ENCODE peak calls at places on chromosomes 11 and 22, in nine cellular contexts. One of them, this sample, is unnamed.

GRCh38 chr11:8346157-8346755 is 82.6 kb upstream of the LMO1 start:
- DNase-seq in adrenal gland: no peak
- DNase-seq in IMR-90: no peak
- DNase-seq in colonic mucosa: no peak
- DNase-seq in transverse colon: no peak
- DNase-seq in cardiac muscle cell: no peak
- DNase-seq in stomach: no peak
- DNase-seq in CD8-positive, alpha-beta T cell: no peak
- DNase-seq in pancreas: no peak
- DNase-seq in this sample: no peak

GRCh38 chr11:9662273-9662672 is 1.6 kb upstream of the SWAP70 start:
- DNase-seq in IMR-90: no peak
- DNase-seq in transverse colon: no peak
- DNase-seq in pancreas: no peak
- DNase-seq in cardiac muscle cell: no peak
- DNase-seq in adrenal gland: peak; percentile 42
- DNase-seq in colonic mucosa: no peak
- DNase-seq in stomach: no peak
- DNase-seq in CD8-positive, alpha-beta T cell: no peak
- DNase-seq in this sample: no peak

GRCh38 chr11:30244255-30244654 is 13.4 kb downstream of the FSHB start:
- DNase-seq in stomach: no peak
- DNase-seq in CD8-positive, alpha-beta T cell: no peak
- DNase-seq in pancreas: no peak
- DNase-seq in adrenal gland: no peak
- DNase-seq in transverse colon: no peak
- DNase-seq in colonic mucosa: no peak
- DNase-seq in IMR-90: peak; percentile 58
- DNase-seq in cardiac muscle cell: peak; percentile 31
- DNase-seq in this sample: no peak

GRCh38 chr11:76627541-76628082 is 42.9 kb downstream of the LRRC32 start:
- DNase-seq in CD8-positive, alpha-beta T cell: no peak
- DNase-seq in adrenal gland: no peak
- DNase-seq in cardiac muscle cell: no peak
- DNase-seq in transverse colon: no peak
- DNase-seq in pancreas: no peak
- DNase-seq in stomach: no peak
- DNase-seq in IMR-90: no peak
- DNase-seq in colonic mucosa: no peak
- DNase-seq in this sample: no peak

GRCh38 chr11:47143322-47143721 is 33.4 kb downstream of the ARFGAP2 start:
- DNase-seq in transverse colon: no peak
- DNase-seq in colonic mucosa: no peak
- DNase-seq in IMR-90: peak; percentile 97
- DNase-seq in adrenal gland: no peak
- DNase-seq in CD8-positive, alpha-beta T cell: no peak
- DNase-seq in stomach: no peak
- DNase-seq in cardiac muscle cell: peak; percentile 70
- DNase-seq in pancreas: no peak
- DNase-seq in this sample: no peak

GRCh38 chr11:117328414-117329010 is 858 bp downstream of the CEP164 start:
- DNase-seq in transverse colon: peak; percentile 28
- DNase-seq in stomach: peak; percentile 31
- DNase-seq in CD8-positive, alpha-beta T cell: peak; percentile 8
- DNase-seq in pancreas: no peak
- DNase-seq in colonic mucosa: peak; percentile 47
- DNase-seq in IMR-90: peak; percentile 58
- DNase-seq in cardiac muscle cell: peak; percentile 64
- DNase-seq in adrenal gland: peak; percentile 66
- DNase-seq in this sample: no peak

GRCh38 chr11:130634981-130635473 is 186.6 kb downstream of the ADAMTS15 start:
- DNase-seq in adrenal gland: no peak
- DNase-seq in pancreas: no peak
- DNase-seq in cardiac muscle cell: no peak
- DNase-seq in IMR-90: peak; percentile 81
- DNase-seq in CD8-positive, alpha-beta T cell: no peak
- DNase-seq in colonic mucosa: no peak
- DNase-seq in stomach: no peak
- DNase-seq in transverse colon: no peak
- DNase-seq in this sample: no peak

GRCh38 chr22:27329966-27330645 is 471.4 kb downstream of the MN1 start:
- DNase-seq in pancreas: no peak
- DNase-seq in CD8-positive, alpha-beta T cell: no peak
- DNase-seq in cardiac muscle cell: no peak
- DNase-seq in adrenal gland: no peak
- DNase-seq in IMR-90: no peak
- DNase-seq in transverse colon: no peak
- DNase-seq in colonic mucosa: no peak
- DNase-seq in stomach: no peak
- DNase-seq in this sample: no peak

GRCh38 chr11:118530683-118531596 is at the start of gene TMEM25:
- DNase-seq in cardiac muscle cell: peak; percentile 34
- DNase-seq in adrenal gland: peak; percentile 68
- DNase-seq in IMR-90: peak; percentile 32
- DNase-seq in stomach: peak; percentile 70
- DNase-seq in CD8-positive, alpha-beta T cell: peak; percentile 56
- DNase-seq in colonic mucosa: peak; percentile 59
- DNase-seq in transverse colon: peak; percentile 71
- DNase-seq in pancreas: peak; percentile 68
- DNase-seq in this sample: peak; percentile 56

GRCh38 chr11:65056999-65057398 is 1.4 kb downstream of the NAALADL1 start:
- DNase-seq in transverse colon: no peak
- DNase-seq in IMR-90: no peak
- DNase-seq in pancreas: no peak
- DNase-seq in cardiac muscle cell: no peak
- DNase-seq in colonic mucosa: no peak
- DNase-seq in stomach: no peak
- DNase-seq in adrenal gland: no peak
- DNase-seq in CD8-positive, alpha-beta T cell: no peak
- DNase-seq in this sample: no peak

GRCh38 chr22:44758354-44758969 is 6.1 kb downstream of the ARHGAP8 start:
- DNase-seq in colonic mucosa: peak; percentile 30
- DNase-seq in IMR-90: peak; percentile 74
- DNase-seq in transverse colon: no peak
- DNase-seq in stomach: no peak
- DNase-seq in cardiac muscle cell: peak; percentile 52
- DNase-seq in pancreas: no peak
- DNase-seq in CD8-positive, alpha-beta T cell: no peak
- DNase-seq in adrenal gland: no peak
- DNase-seq in this sample: no peak

GRCh38 chr11:34680918-34681554 is 60.1 kb downstream of the EHF start:
- DNase-seq in CD8-positive, alpha-beta T cell: no peak
- DNase-seq in colonic mucosa: no peak
- DNase-seq in stomach: no peak
- DNase-seq in IMR-90: peak; percentile 78
- DNase-seq in cardiac muscle cell: peak; percentile 12
- DNase-seq in adrenal gland: peak; percentile 41
- DNase-seq in pancreas: no peak
- DNase-seq in transverse colon: no peak
- DNase-seq in this sample: no peak

GRCh38 chr22:24521791-24522245 is 26.7 kb downstream of the UPB1 start:
- DNase-seq in pancreas: peak; percentile 52
- DNase-seq in stomach: peak; percentile 76
- DNase-seq in adrenal gland: peak; percentile 23
- DNase-seq in transverse colon: peak; percentile 68
- DNase-seq in cardiac muscle cell: peak; percentile 69
- DNase-seq in IMR-90: peak; percentile 60
- DNase-seq in CD8-positive, alpha-beta T cell: no peak
- DNase-seq in colonic mucosa: peak; percentile 57
- DNase-seq in this sample: no peak

GRCh38 chr11:67267188-67268035 is 1.1 kb downstream of the GRK2 start:
- DNase-seq in pancreas: no peak
- DNase-seq in transverse colon: peak; percentile 87
- DNase-seq in IMR-90: no peak
- DNase-seq in adrenal gland: no peak
- DNase-seq in stomach: peak; percentile 76
- DNase-seq in CD8-positive, alpha-beta T cell: peak; percentile 34
- DNase-seq in cardiac muscle cell: no peak
- DNase-seq in colonic mucosa: peak; percentile 83
- DNase-seq in this sample: peak; percentile 25

GRCh38 chr11:69704508-69705245 is 855 bp upstream of the FGF19 start:
- DNase-seq in colonic mucosa: no peak
- DNase-seq in adrenal gland: peak; percentile 8
- DNase-seq in IMR-90: no peak
- DNase-seq in pancreas: no peak
- DNase-seq in stomach: no peak
- DNase-seq in transverse colon: no peak
- DNase-seq in CD8-positive, alpha-beta T cell: no peak
- DNase-seq in cardiac muscle cell: peak; percentile 28
- DNase-seq in this sample: no peak

GRCh38 chr22:34781676-34782075 is 284.3 kb upstream of the ISX start:
- DNase-seq in cardiac muscle cell: no peak
- DNase-seq in IMR-90: no peak
- DNase-seq in CD8-positive, alpha-beta T cell: no peak
- DNase-seq in colonic mucosa: no peak
- DNase-seq in pancreas: no peak
- DNase-seq in stomach: no peak
- DNase-seq in adrenal gland: no peak
- DNase-seq in transverse colon: no peak
- DNase-seq in this sample: no peak

GRCh38 chr11:57641426-57641825 is 8.3 kb downstream of the YPEL4 start:
- DNase-seq in CD8-positive, alpha-beta T cell: no peak
- DNase-seq in cardiac muscle cell: peak; percentile 75
- DNase-seq in pancreas: no peak
- DNase-seq in adrenal gland: peak; percentile 33
- DNase-seq in transverse colon: no peak
- DNase-seq in stomach: no peak
- DNase-seq in IMR-90: peak; percentile 69
- DNase-seq in colonic mucosa: no peak
- DNase-seq in this sample: no peak

DNA sequence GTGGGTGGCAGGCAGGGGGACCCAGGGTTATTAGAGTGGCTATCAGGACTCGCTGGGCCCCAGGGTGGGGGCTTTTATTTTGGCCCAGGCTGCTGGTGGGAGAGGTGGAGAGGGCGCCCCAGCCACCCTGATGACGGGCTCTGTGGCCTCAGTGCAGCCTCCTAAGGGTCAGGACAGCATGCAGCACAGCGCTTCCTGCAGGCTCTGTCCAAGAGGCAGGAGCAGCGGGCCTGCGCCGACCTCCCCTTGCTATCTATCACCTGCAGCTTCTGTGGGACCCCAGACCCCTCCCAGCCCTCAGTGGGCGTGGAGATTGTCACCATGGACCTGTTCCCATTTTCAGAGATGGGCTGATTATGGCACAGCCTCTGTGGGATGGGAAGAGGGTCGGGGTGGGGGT is 54.3 kb upstream of the PPARA start:
- DNase-seq in colonic mucosa: no peak
- DNase-seq in stomach: no peak
- DNase-seq in pancreas: no peak
- DNase-seq in adrenal gland: no peak
- DNase-seq in CD8-positive, alpha-beta T cell: no peak
- DNase-seq in IMR-90: no peak
- DNase-seq in transverse colon: no peak
- DNase-seq in cardiac muscle cell: no peak
- DNase-seq in this sample: no peak
- H3K27ac ChIP-seq in colonic mucosa: no peak overlapping the region
- H3K27ac ChIP-seq in stomach: no peak overlapping the region
- H3K27ac ChIP-seq in pancreas: no peak overlapping the region
- H3K27ac ChIP-seq in adrenal gland: no peak overlapping the region
- H3K27ac ChIP-seq in CD8-positive, alpha-beta T cell: no peak overlapping the region
- H3K27ac ChIP-seq in IMR-90: no peak overlapping the region
- H3K27ac ChIP-seq in transverse colon: peak overlapping the region; percentile 5
- H3K27ac ChIP-seq in cardiac muscle cell: no peak overlapping the region
- H3K27ac ChIP-seq in this sample: no peak overlapping the region

DNA sequence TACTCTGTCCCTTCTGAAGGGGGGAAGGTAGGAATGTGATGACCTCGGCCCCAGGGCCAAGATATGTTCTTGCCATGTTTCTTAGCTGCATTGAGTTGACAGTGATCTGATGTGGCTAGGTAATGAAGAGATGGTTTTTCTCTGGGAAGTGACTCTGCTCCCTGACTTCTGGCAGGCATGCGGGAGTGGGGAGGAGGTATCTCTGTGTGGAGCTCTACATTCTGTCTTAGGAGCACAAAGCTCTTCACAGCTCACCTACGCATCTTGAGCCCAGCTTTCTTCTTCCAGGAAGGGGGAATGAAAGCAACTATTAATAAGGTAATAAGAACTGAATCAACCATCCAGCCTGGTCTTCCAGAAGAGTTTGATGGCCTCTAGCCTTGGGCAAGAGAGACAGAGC is 241.0 kb downstream of the ST3GAL4 start:
- DNase-seq in cardiac muscle cell: no peak
- DNase-seq in colonic mucosa: no peak
- DNase-seq in IMR-90: no peak
- DNase-seq in CD8-positive, alpha-beta T cell: no peak
- DNase-seq in transverse colon: no peak
- DNase-seq in pancreas: no peak
- DNase-seq in stomach: no peak
- DNase-seq in adrenal gland: no peak
- DNase-seq in this sample: no peak
- H3K27me3 ChIP-seq in cardiac muscle cell: peaks cover 56% of the 10 kb centered on the region
- H3K27me3 ChIP-seq in colonic mucosa: no peaks in the 10 kb centered on the region
- H3K27me3 ChIP-seq in IMR-90: no peaks in the 10 kb centered on the region
- H3K27me3 ChIP-seq in CD8-positive, alpha-beta T cell: no peaks in the 10 kb centered on the region
- H3K27me3 ChIP-seq in transverse colon: peaks cover 8% of the 10 kb centered on the region
- H3K27me3 ChIP-seq in pancreas: no peaks in the 10 kb centered on the region
- H3K27me3 ChIP-seq in stomach: no peaks in the 10 kb centered on the region
- H3K27me3 ChIP-seq in adrenal gland: no peaks in the 10 kb centered on the region
- H3K27me3 ChIP-seq in this sample: no peaks in the 10 kb centered on the region

DNA sequence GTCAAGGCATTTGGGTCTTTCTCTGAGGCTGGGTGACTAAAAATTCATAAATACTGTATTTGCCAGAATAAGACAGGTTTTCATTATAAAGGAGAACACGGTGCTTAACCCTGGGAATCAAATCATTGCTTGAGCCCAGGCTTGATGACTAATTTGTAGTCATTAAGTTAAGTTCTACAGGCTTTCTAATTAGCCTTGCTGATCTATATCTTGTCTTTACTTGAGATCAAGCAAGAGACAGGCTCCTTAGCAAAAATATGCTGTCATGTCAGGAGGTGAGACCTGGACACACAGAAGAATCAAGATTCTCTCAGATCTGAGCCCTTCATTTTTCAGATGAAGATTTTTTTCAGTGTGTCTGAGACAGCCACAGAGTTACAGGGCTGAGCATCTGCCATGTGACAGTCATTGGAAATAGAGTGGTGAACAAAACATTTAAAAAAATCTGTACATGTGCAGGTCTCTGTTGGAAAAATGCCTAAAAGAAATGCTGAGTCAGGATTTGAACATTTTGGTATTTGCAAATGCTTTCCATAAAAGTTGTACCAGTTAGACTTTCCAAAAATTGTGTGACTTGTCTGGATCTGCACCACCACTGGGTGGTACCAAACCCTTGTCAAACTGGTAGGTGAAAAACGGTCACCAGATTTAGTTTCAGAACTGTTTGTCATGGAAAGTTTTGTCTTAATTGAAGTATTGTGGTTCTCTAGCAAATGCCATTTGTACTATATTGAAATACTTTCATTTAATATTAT is 14.7 kb downstream of the ACAT1 start:
- DNase-seq in adrenal gland: no peak
- DNase-seq in IMR-90: peak; percentile 10
- DNase-seq in colonic mucosa: no peak
- DNase-seq in stomach: no peak
- DNase-seq in CD8-positive, alpha-beta T cell: no peak
- DNase-seq in pancreas: no peak
- DNase-seq in transverse colon: no peak
- DNase-seq in cardiac muscle cell: peak; percentile 46
- DNase-seq in this sample: no peak
- TF ChIP-seq CTCF in adrenal gland: no peak
- TF ChIP-seq CTCF in IMR-90: no peak
- TF ChIP-seq CTCF in colonic mucosa: no peak
- TF ChIP-seq CTCF in stomach: no peak
- TF ChIP-seq CTCF in CD8-positive, alpha-beta T cell: no peak
- TF ChIP-seq CTCF in pancreas: no peak
- TF ChIP-seq CTCF in transverse colon: no peak
- TF ChIP-seq CTCF in cardiac muscle cell: peak; percentile 25
- TF ChIP-seq CTCF in this sample: peak; percentile 23

GRCh38 chr22:20519558-20519957 is 12.1 kb downstream of the MED15 start:
- DNase-seq in cardiac muscle cell: no peak
- DNase-seq in adrenal gland: no peak
- DNase-seq in CD8-positive, alpha-beta T cell: no peak
- DNase-seq in stomach: no peak
- DNase-seq in IMR-90: no peak
- DNase-seq in transverse colon: no peak
- DNase-seq in colonic mucosa: no peak
- DNase-seq in pancreas: no peak
- DNase-seq in this sample: no peak
- H3K27ac ChIP-seq in cardiac muscle cell: no peak overlapping the region
- H3K27ac ChIP-seq in adrenal gland: peak overlapping the region; percentile 61
- H3K27ac ChIP-seq in CD8-positive, alpha-beta T cell: no peak overlapping the region
- H3K27ac ChIP-seq in stomach: no peak overlapping the region
- H3K27ac ChIP-seq in IMR-90: peak overlapping the region; percentile 50
- H3K27ac ChIP-seq in transverse colon: no peak overlapping the region
- H3K27ac ChIP-seq in colonic mucosa: no peak overlapping the region
- H3K27ac ChIP-seq in pancreas: no peak overlapping the region
- H3K27ac ChIP-seq in this sample: no peak overlapping the region